ENCODE peak calls at places on chromosomes 3 and 15, in five cellular contexts. One of them, this sample, is unnamed.

GRCh38 chr15:85128636-85129035 is 147.0 kb downstream of the PDE8A start:
- DNase-seq in neural progenitor cell: no peak
- DNase-seq in activated naive CD8-positive, alpha-beta T cell treated with anti-CD3 and anti-CD28 coated beads for 36 hours: no peak
- DNase-seq in IMR-90: no peak
- DNase-seq in CD8-positive, alpha-beta memory T cell: no peak
- DNase-seq in this sample: no peak

GRCh38 chr3:89867286-89867685 is 759.9 kb downstream of the EPHA3 start:
- DNase-seq in activated naive CD8-positive, alpha-beta T cell treated with anti-CD3 and anti-CD28 coated beads for 36 hours: no peak
- DNase-seq in CD8-positive, alpha-beta memory T cell: no peak
- DNase-seq in IMR-90: no peak
- DNase-seq in neural progenitor cell: no peak
- DNase-seq in this sample: no peak

GRCh38 chr15:44066211-44066827 is 128.8 kb downstream of the FRMD5 start:
- DNase-seq in activated naive CD8-positive, alpha-beta T cell treated with anti-CD3 and anti-CD28 coated beads for 36 hours: peak; percentile 48
- DNase-seq in CD8-positive, alpha-beta memory T cell: peak; percentile 38
- DNase-seq in IMR-90: peak; percentile 72
- DNase-seq in neural progenitor cell: peak; percentile 88
- DNase-seq in this sample: peak; percentile 29

GRCh38 chr3:56855856-56856538 is 54.2 kb upstream of the ARHGEF3 start:
- DNase-seq in neural progenitor cell: peak; percentile 78
- DNase-seq in CD8-positive, alpha-beta memory T cell: no peak
- DNase-seq in IMR-90: no peak
- DNase-seq in activated naive CD8-positive, alpha-beta T cell treated with anti-CD3 and anti-CD28 coated beads for 36 hours: peak; percentile 25
- DNase-seq in this sample: no peak

GRCh38 chr3:196227629-196228493 is 11.5 kb downstream of the SLC51A start:
- DNase-seq in activated naive CD8-positive, alpha-beta T cell treated with anti-CD3 and anti-CD28 coated beads for 36 hours: no peak
- DNase-seq in neural progenitor cell: no peak
- DNase-seq in CD8-positive, alpha-beta memory T cell: no peak
- DNase-seq in IMR-90: no peak
- DNase-seq in this sample: no peak

GRCh38 chr3:178155521-178155920 is 380.7 kb upstream of the KCNMB2 start:
- DNase-seq in IMR-90: no peak
- DNase-seq in neural progenitor cell: peak; percentile 10
- DNase-seq in activated naive CD8-positive, alpha-beta T cell treated with anti-CD3 and anti-CD28 coated beads for 36 hours: no peak
- DNase-seq in CD8-positive, alpha-beta memory T cell: no peak
- DNase-seq in this sample: no peak

GRCh38 chr3:151795276-151795675 is 18.6 kb upstream of the AADAC start:
- DNase-seq in IMR-90: peak; percentile 81
- DNase-seq in activated naive CD8-positive, alpha-beta T cell treated with anti-CD3 and anti-CD28 coated beads for 36 hours: no peak
- DNase-seq in CD8-positive, alpha-beta memory T cell: no peak
- DNase-seq in neural progenitor cell: no peak
- DNase-seq in this sample: no peak

GRCh38 chr15:81323944-81324881 is at the start of gene STARD5:
- DNase-seq in IMR-90: peak; percentile 96
- DNase-seq in neural progenitor cell: peak; percentile 99
- DNase-seq in activated naive CD8-positive, alpha-beta T cell treated with anti-CD3 and anti-CD28 coated beads for 36 hours: peak; percentile 98
- DNase-seq in CD8-positive, alpha-beta memory T cell: peak; percentile 94
- DNase-seq in this sample: peak; percentile 91

GRCh38 chr15:42155546-42156265 is 730 bp downstream of the PLA2G4F start:
- DNase-seq in activated naive CD8-positive, alpha-beta T cell treated with anti-CD3 and anti-CD28 coated beads for 36 hours: no peak
- DNase-seq in IMR-90: no peak
- DNase-seq in CD8-positive, alpha-beta memory T cell: no peak
- DNase-seq in neural progenitor cell: no peak
- DNase-seq in this sample: no peak

GRCh38 chr15:60255390-60255789 is 142.4 kb downstream of the ANXA2 start:
- DNase-seq in IMR-90: no peak
- DNase-seq in CD8-positive, alpha-beta memory T cell: no peak
- DNase-seq in neural progenitor cell: no peak
- DNase-seq in activated naive CD8-positive, alpha-beta T cell treated with anti-CD3 and anti-CD28 coated beads for 36 hours: peak; percentile 23
- DNase-seq in this sample: no peak

GRCh38 chr3:39361252-39361927 is 21.8 kb upstream of the SLC25A38 start:
- DNase-seq in IMR-90: no peak
- DNase-seq in neural progenitor cell: no peak
- DNase-seq in CD8-positive, alpha-beta memory T cell: peak; percentile 17
- DNase-seq in activated naive CD8-positive, alpha-beta T cell treated with anti-CD3 and anti-CD28 coated beads for 36 hours: peak; percentile 29
- DNase-seq in this sample: peak; percentile 65

GRCh38 chr3:196141052-196141865 is 59.4 kb upstream of the TFRC start:
- DNase-seq in neural progenitor cell: no peak
- DNase-seq in activated naive CD8-positive, alpha-beta T cell treated with anti-CD3 and anti-CD28 coated beads for 36 hours: no peak
- DNase-seq in IMR-90: no peak
- DNase-seq in CD8-positive, alpha-beta memory T cell: no peak
- DNase-seq in this sample: no peak

GRCh38 chr3:13088020-13089006 is 15.1 kb upstream of the IQSEC1 start:
- DNase-seq in CD8-positive, alpha-beta memory T cell: no peak
- DNase-seq in IMR-90: no peak
- DNase-seq in activated naive CD8-positive, alpha-beta T cell treated with anti-CD3 and anti-CD28 coated beads for 36 hours: no peak
- DNase-seq in neural progenitor cell: no peak
- DNase-seq in this sample: no peak

GRCh38 chr3:42652611-42653302 is 740 bp upstream of the ZBTB47 start:
- DNase-seq in CD8-positive, alpha-beta memory T cell: no peak
- DNase-seq in activated naive CD8-positive, alpha-beta T cell treated with anti-CD3 and anti-CD28 coated beads for 36 hours: no peak
- DNase-seq in neural progenitor cell: no peak
- DNase-seq in IMR-90: peak; percentile 78
- DNase-seq in this sample: no peak

GRCh38 chr3:44208568-44208967 is 33.1 kb upstream of the TOPAZ1 start:
- DNase-seq in CD8-positive, alpha-beta memory T cell: no peak
- DNase-seq in neural progenitor cell: no peak
- DNase-seq in IMR-90: no peak
- DNase-seq in activated naive CD8-positive, alpha-beta T cell treated with anti-CD3 and anti-CD28 coated beads for 36 hours: no peak
- DNase-seq in this sample: no peak

GRCh38 chr15:65595960-65596359 is 15.0 kb downstream of the INTS14 start:
- DNase-seq in activated naive CD8-positive, alpha-beta T cell treated with anti-CD3 and anti-CD28 coated beads for 36 hours: no peak
- DNase-seq in neural progenitor cell: peak; percentile 41
- DNase-seq in CD8-positive, alpha-beta memory T cell: no peak
- DNase-seq in IMR-90: no peak
- DNase-seq in this sample: no peak

GRCh38 chr3:150078983-150079739 is 108.5 kb upstream of the PFN2 start:
- DNase-seq in IMR-90: peak; percentile 95
- DNase-seq in activated naive CD8-positive, alpha-beta T cell treated with anti-CD3 and anti-CD28 coated beads for 36 hours: no peak
- DNase-seq in neural progenitor cell: no peak
- DNase-seq in CD8-positive, alpha-beta memory T cell: no peak
- DNase-seq in this sample: no peak

GRCh38 chr3:161409069-161409468 is 37.8 kb upstream of the SPTSSB start:
- DNase-seq in IMR-90: peak; percentile 23
- DNase-seq in activated naive CD8-positive, alpha-beta T cell treated with anti-CD3 and anti-CD28 coated beads for 36 hours: peak; percentile 14
- DNase-seq in CD8-positive, alpha-beta memory T cell: no peak
- DNase-seq in neural progenitor cell: peak; percentile 74
- DNase-seq in this sample: peak; percentile 33

GRCh38 chr15:70313099-70314017 is 215.6 kb upstream of the TLE3 start:
- DNase-seq in neural progenitor cell: no peak
- DNase-seq in activated naive CD8-positive, alpha-beta T cell treated with anti-CD3 and anti-CD28 coated beads for 36 hours: no peak
- DNase-seq in CD8-positive, alpha-beta memory T cell: no peak
- DNase-seq in IMR-90: no peak
- DNase-seq in this sample: no peak

GRCh38 chr3:128236667-128237066 is 83.4 kb downstream of the EEFSEC start:
- DNase-seq in CD8-positive, alpha-beta memory T cell: no peak
- DNase-seq in neural progenitor cell: no peak
- DNase-seq in IMR-90: no peak
- DNase-seq in activated naive CD8-positive, alpha-beta T cell treated with anti-CD3 and anti-CD28 coated beads for 36 hours: no peak
- DNase-seq in this sample: no peak

GRCh38 chr3:107251819-107252218 is 125.4 kb upstream of the CCDC54 start:
- DNase-seq in neural progenitor cell: no peak
- DNase-seq in activated naive CD8-positive, alpha-beta T cell treated with anti-CD3 and anti-CD28 coated beads for 36 hours: no peak
- DNase-seq in IMR-90: no peak
- DNase-seq in CD8-positive, alpha-beta memory T cell: no peak
- DNase-seq in this sample: no peak

This sample was measured in central memory CD4-positive, alpha-beta T cell.